ENCODE peak calls at places on chromosomes 1 and 21, in seven cellular contexts. P is NCI-H460; U is NCI-H2029 treated with DMSO at 0.1 percent for 48 hours; N is T-helper 22 cell; F is stimulated activated CD8-positive, alpha-beta memory T cell treated with anti-CD3 and anti-CD28 coated beads, Interleukin-15, amount 100 ng/mL, for 1 hour; I is AG09309; X is GM12865. D is an unnamed sample.

GRCh38 chr1:220698607-220699016 is 8.4 kb downstream of the C1orf115 start:
- DNase-seq in P (no peak), U (no peak), N (no peak), F (no peak), I (no peak), X (no peak), D (no peak)

GRCh38 chr1:194004146-194004545 is 817.7 kb upstream of the B3GALT2 start:
- DNase-seq in P (no peak), U (no peak), N (no peak), F (no peak), I (no peak), X (no peak), D (no peak)

GRCh38 chr21:41768371-41769042 is 1.7 kb upstream of the RIPK4 start:
- DNase-seq in P (no peak), U (peak), N (no peak), F (no peak), I (peak), X (no peak), D (no peak)

GRCh38 chr1:151537112-151537511 is 3.0 kb upstream of the TUFT1 start:
- DNase-seq in P (peak), U (no peak), N (no peak), F (no peak), I (peak), X (no peak), D (no peak)

GRCh38 chr1:154407866-154408777 is 3.0 kb downstream of the IL6R start:
- DNase-seq in P (no peak), U (no peak), N (peak), F (no peak), I (no peak), X (peak), D (no peak)

GRCh38 chr1:39788758-39789570 is at the start of gene BMP8B:
- DNase-seq in P (peak), U (peak), N (peak), F (no peak), I (no peak), X (peak), D (peak)

GRCh38 chr1:223712184-223712855 is at the start of gene CAPN2:
- DNase-seq in P (peak), U (no peak), N (peak), F (no peak), I (no peak), X (peak), D (peak)

GRCh38 chr1:170935231-170935630 is at the start of gene MROH9:
- DNase-seq in P (no peak), U (no peak), N (no peak), F (no peak), I (no peak), X (no peak), D (no peak)

GRCh38 chr1:110859062-110859461 is 13.9 kb upstream of the CD53 start:
- DNase-seq in P (no peak), U (no peak), N (no peak), F (no peak), I (no peak), X (peak), D (no peak)

GRCh38 chr1:75529488-75529887 is 81.4 kb downstream of the SLC44A5 start:
- DNase-seq in P (no peak), U (no peak), N (no peak), F (no peak), I (no peak), X (no peak), D (no peak)

GRCh38 chr1:30085814-30086770 is 637.3 kb downstream of the MATN1 start:
- DNase-seq in P (no peak), U (no peak), N (no peak), F (no peak), I (no peak), X (peak), D (peak)

GRCh38 chr1:15972409-15972808 is 3.5 kb downstream of the ZBTB17 start:
- DNase-seq in P (no peak), U (no peak), N (no peak), F (no peak), I (no peak), X (no peak), D (no peak)

D was measured in testis.